ENCODE peak calls at places on chromosomes 13 and 19, in six cellular contexts. One of them, this sample, is unnamed.

GRCh38 chr19:20153281-20153680 is 13.7 kb upstream of the ZNF486 start:
- DNase-seq in left colon: no peak
- DNase-seq in SW480: no peak
- DNase-seq in EL: no peak
- DNase-seq in CD4-positive, alpha-beta T cell: no peak
- DNase-seq in germinal center: no peak
- DNase-seq in this sample: no peak

GRCh38 chr19:38173324-38174041 is 50.5 kb downstream of the DPF1 start:
- DNase-seq in SW480: no peak
- DNase-seq in left colon: no peak
- DNase-seq in CD4-positive, alpha-beta T cell: no peak
- DNase-seq in germinal center: no peak
- DNase-seq in EL: no peak
- DNase-seq in this sample: no peak

GRCh38 chr13:51645154-51645650 is 60.9 kb downstream of the WDFY2 start:
- DNase-seq in CD4-positive, alpha-beta T cell: no peak
- DNase-seq in germinal center: peak; percentile 20
- DNase-seq in EL: peak; percentile 36
- DNase-seq in left colon: no peak
- DNase-seq in SW480: no peak
- DNase-seq in this sample: no peak

GRCh38 chr13:45658586-45659235 is 43.2 kb upstream of the ERICH6B start:
- DNase-seq in left colon: no peak
- DNase-seq in CD4-positive, alpha-beta T cell: no peak
- DNase-seq in SW480: no peak
- DNase-seq in EL: peak; percentile 95
- DNase-seq in germinal center: no peak
- DNase-seq in this sample: no peak

GRCh38 chr13:112842343-112842856 is 126.6 kb upstream of the MCF2L start:
- DNase-seq in EL: no peak
- DNase-seq in left colon: no peak
- DNase-seq in CD4-positive, alpha-beta T cell: no peak
- DNase-seq in germinal center: no peak
- DNase-seq in SW480: no peak
- DNase-seq in this sample: no peak

GRCh38 chr19:42281175-42282035 is 12.4 kb downstream of the CIC start:
- DNase-seq in germinal center: peak; percentile 56
- DNase-seq in SW480: peak; percentile 74
- DNase-seq in CD4-positive, alpha-beta T cell: no peak
- DNase-seq in left colon: peak; percentile 60
- DNase-seq in EL: peak; percentile 47
- DNase-seq in this sample: peak; percentile 47

GRCh38 chr13:21672811-21673591 is 2.1 kb downstream of the FGF9 start:
- DNase-seq in germinal center: no peak
- DNase-seq in SW480: peak; percentile 65
- DNase-seq in left colon: no peak
- DNase-seq in CD4-positive, alpha-beta T cell: no peak
- DNase-seq in EL: peak; percentile 6
- DNase-seq in this sample: no peak

GRCh38 chr13:50085063-50085462 is 69.8 kb downstream of the KCNRG start:
- DNase-seq in EL: peak; percentile 56
- DNase-seq in left colon: no peak
- DNase-seq in CD4-positive, alpha-beta T cell: no peak
- DNase-seq in germinal center: no peak
- DNase-seq in SW480: peak; percentile 33
- DNase-seq in this sample: peak; percentile 49

GRCh38 chr13:71754407-71754974 is 112.5 kb downstream of the DACH1 start:
- DNase-seq in SW480: no peak
- DNase-seq in germinal center: no peak
- DNase-seq in EL: no peak
- DNase-seq in CD4-positive, alpha-beta T cell: no peak
- DNase-seq in left colon: no peak
- DNase-seq in this sample: no peak

GRCh38 chr13:40236566-40237168 is 429.8 kb downstream of the FOXO1 start:
- DNase-seq in EL: no peak
- DNase-seq in SW480: no peak
- DNase-seq in CD4-positive, alpha-beta T cell: no peak
- DNase-seq in germinal center: no peak
- DNase-seq in left colon: no peak
- DNase-seq in this sample: no peak

GRCh38 chr19:55165952-55166529 is 372 bp downstream of the DNAAF3 start:
- DNase-seq in germinal center: peak; percentile 55
- DNase-seq in EL: peak; percentile 82
- DNase-seq in CD4-positive, alpha-beta T cell: peak; percentile 12
- DNase-seq in SW480: peak; percentile 98
- DNase-seq in left colon: peak; percentile 52
- DNase-seq in this sample: peak; percentile 87

GRCh38 chr13:66171821-66172220 is 1058.3 kb downstream of the PCDH9 start:
- DNase-seq in left colon: no peak
- DNase-seq in germinal center: no peak
- DNase-seq in SW480: no peak
- DNase-seq in EL: no peak
- DNase-seq in CD4-positive, alpha-beta T cell: no peak
- DNase-seq in this sample: no peak

GRCh38 chr13:28494861-28495585 is at the start of gene FLT1:
- DNase-seq in left colon: no peak
- DNase-seq in CD4-positive, alpha-beta T cell: peak; percentile 22
- DNase-seq in EL: peak; percentile 82
- DNase-seq in germinal center: peak; percentile 10
- DNase-seq in SW480: peak; percentile 14
- DNase-seq in this sample: peak; percentile 54

GRCh38 chr19:50233308-50233910 is 30.0 kb downstream of the MYH14 start:
- DNase-seq in CD4-positive, alpha-beta T cell: no peak
- DNase-seq in left colon: no peak
- DNase-seq in EL: no peak
- DNase-seq in germinal center: no peak
- DNase-seq in SW480: no peak
- DNase-seq in this sample: no peak

GRCh38 chr19:913080-913748 is at the start of gene R3HDM4:
- DNase-seq in left colon: peak; percentile 77
- DNase-seq in SW480: peak; percentile 42
- DNase-seq in CD4-positive, alpha-beta T cell: peak; percentile 81
- DNase-seq in germinal center: peak; percentile 90
- DNase-seq in EL: peak; percentile 63
- DNase-seq in this sample: peak; percentile 66

GRCh38 chr19:6590458-6591319 is at the start of gene CD70:
- DNase-seq in SW480: peak; percentile 35
- DNase-seq in CD4-positive, alpha-beta T cell: no peak
- DNase-seq in EL: no peak
- DNase-seq in germinal center: peak; percentile 62
- DNase-seq in left colon: peak; percentile 29
- DNase-seq in this sample: no peak

GRCh38 chr13:106753241-106753640 is 185.3 kb upstream of the ARGLU1 start:
- DNase-seq in SW480: no peak
- DNase-seq in CD4-positive, alpha-beta T cell: no peak
- DNase-seq in left colon: no peak
- DNase-seq in EL: no peak
- DNase-seq in germinal center: no peak
- DNase-seq in this sample: no peak

GRCh38 chr13:100913143-100913542 is 238.5 kb upstream of the TMTC4 start:
- DNase-seq in germinal center: no peak
- DNase-seq in left colon: no peak
- DNase-seq in SW480: no peak
- DNase-seq in EL: no peak
- DNase-seq in CD4-positive, alpha-beta T cell: no peak
- DNase-seq in this sample: no peak

GRCh38 chr13:24130134-24130792 is 30.3 kb upstream of the SPATA13 start:
- DNase-seq in SW480: peak; percentile 97
- DNase-seq in EL: no peak
- DNase-seq in left colon: no peak
- DNase-seq in CD4-positive, alpha-beta T cell: no peak
- DNase-seq in germinal center: no peak
- DNase-seq in this sample: peak; percentile 15

GRCh38 chr19:45508931-45509691 is 1.8 kb downstream of the VASP start:
- DNase-seq in EL: peak; percentile 84
- DNase-seq in left colon: peak; percentile 89
- DNase-seq in germinal center: peak; percentile 65
- DNase-seq in CD4-positive, alpha-beta T cell: no peak
- DNase-seq in SW480: peak; percentile 60
- DNase-seq in this sample: no peak

GRCh38 chr19:33674575-33675367 is 53.0 kb downstream of the CHST8 start:
- DNase-seq in germinal center: no peak
- DNase-seq in SW480: no peak
- DNase-seq in EL: no peak
- DNase-seq in CD4-positive, alpha-beta T cell: no peak
- DNase-seq in left colon: no peak
- DNase-seq in this sample: no peak

GRCh38 chr19:2269244-2270156 is 12.5 kb downstream of the PEAK3 start:
- DNase-seq in SW480: peak; percentile 90
- DNase-seq in left colon: peak; percentile 97
- DNase-seq in germinal center: peak; percentile 100
- DNase-seq in EL: peak; percentile 96
- DNase-seq in CD4-positive, alpha-beta T cell: peak; percentile 99
- DNase-seq in this sample: peak; percentile 97

GRCh38 chr13:99501952-99502310 is 659 bp downstream of the TM9SF2 start:
- DNase-seq in CD4-positive, alpha-beta T cell: no peak
- DNase-seq in EL: peak; percentile 26
- DNase-seq in left colon: peak; percentile 38
- DNase-seq in germinal center: no peak
- DNase-seq in SW480: peak; percentile 11
- DNase-seq in this sample: no peak